ENCODE peak calls at places on chromosomes 13 and 19, in six cellular contexts. R is WTC11, P is tibial nerve, A is fibroblast of villous mesenchyme, Q is cardiac muscle cell, Z is AG04450. L is an unnamed sample.

GRCh38 chr19:42325896-42326771 is 699 bp downstream of the MEGF8 start:
- DNase-seq in P (no peak), Q (peak), Z (no peak), A (no peak), R (peak), L (peak)

GRCh38 chr19:46271488-46272197 is 25.2 kb upstream of the HIF3A start:
- DNase-seq in P (no peak), R (no peak), A (peak), Q (no peak), Z (no peak), L (no peak)

GRCh38 chr13:102687520-102687919 is 7.3 kb downstream of the METTL21C start:
- DNase-seq in Z (no peak), R (no peak), A (no peak), P (no peak), Q (no peak), L (no peak)

GRCh38 chr19:10420444-10421239 is at the start of gene PDE4A:
- DNase-seq in R (peak), Q (peak), Z (no peak), P (no peak), A (peak), L (peak)

GRCh38 chr19:45153339-45154063 is 7.3 kb downstream of the NKPD1 start:
- DNase-seq in Q (peak), A (peak), P (no peak), Z (no peak), R (peak), L (peak)

GRCh38 chr19:39969266-39969665 is 1.7 kb upstream of the PSMC4 start:
- DNase-seq in Z (no peak), R (no peak), P (no peak), A (peak), Q (no peak), L (no peak)

GRCh38 chr19:10690351-10690781 is 10.9 kb upstream of the QTRT1 start:
- DNase-seq in R (no peak), Z (no peak), Q (no peak), P (no peak), A (peak), L (no peak)

GRCh38 chr13:26679945-26680516 is 80.6 kb downstream of the GPR12 start:
- DNase-seq in Q (peak), A (no peak), P (no peak), Z (no peak), R (peak), L (no peak)

GRCh38 chr19:53881482-53882390 is at the start of gene PRKCG:
- DNase-seq in R (peak), Q (peak), A (no peak), P (no peak), Z (no peak), L (peak)

GRCh38 chr13:28704282-28704681 is 14.5 kb downstream of the SLC46A3 start:
- DNase-seq in R (no peak), Q (no peak), A (no peak), P (no peak), Z (no peak), L (no peak)

GRCh38 chr19:53012006-53012405 is 1.7 kb upstream of the ERVV-1 start:
- DNase-seq in P (no peak), R (no peak), A (no peak), Z (no peak), Q (no peak), L (no peak)

GRCh38 chr13:110907951-110908898 is 6.6 kb downstream of the ANKRD10 start:
- DNase-seq in R (no peak), P (no peak), A (no peak), Q (no peak), Z (no peak), L (no peak)

GRCh38 chr13:40920826-40921225 is 98.3 kb downstream of the ELF1 start:
- DNase-seq in Q (no peak), A (peak), P (no peak), R (no peak), Z (peak), L (no peak)

GRCh38 chr13:102721800-102722231 is 27.0 kb upstream of the METTL21C start:
- DNase-seq in P (no peak), Q (no peak), Z (no peak), R (no peak), A (no peak), L (no peak)

GRCh38 chr19:15445807-15446376 is 3.9 kb downstream of the WIZ start:
- DNase-seq in Z (no peak), P (no peak), Q (no peak), R (no peak), A (no peak), L (no peak)

GRCh38 chr19:2715470-2716274 is 5.5 kb downstream of the DIRAS1 start:
- DNase-seq in R (no peak), Z (no peak), Q (no peak), P (no peak), A (no peak), L (no peak)

GRCh38 chr19:1844536-1845515 is 3.5 kb downstream of the REXO1 start:
- DNase-seq in A (no peak), Z (no peak), R (no peak), P (no peak), Q (no peak), L (no peak)

GRCh38 chr13:97853550-97853949 is 99.9 kb upstream of the IPO5 start:
- DNase-seq in R (no peak), P (no peak), Q (no peak), Z (no peak), A (peak), L (no peak)

GRCh38 chr19:58572026-58572817 is 913 bp downstream of the MZF1 start:
- DNase-seq in P (peak), Q (no peak), R (no peak), A (no peak), Z (no peak), L (no peak)

GRCh38 chr19:485583-486236 is 10.6 kb upstream of the MADCAM1 start:
- DNase-seq in Q (no peak), A (peak), P (peak), R (no peak), Z (no peak), L (no peak)

GRCh38 chr13:86920960-86921359 is 750.2 kb upstream of the SLITRK5 start:
- DNase-seq in A (no peak), R (no peak), P (no peak), Q (no peak), Z (no peak), L (no peak)

GRCh38 chr13:101875717-101876393 is 423.4 kb downstream of the ITGBL1 start:
- DNase-seq in Z (peak), R (no peak), P (no peak), Q (no peak), A (peak), L (no peak)

GRCh38 chr19:41551212-41551610 is 24.8 kb upstream of the CEACAM21 start:
- DNase-seq in A (no peak), P (no peak), Q (no peak), Z (no peak), R (no peak), L (no peak)

GRCh38 chr19:36574762-36575161 is 1.7 kb upstream of the ZNF529 start:
- DNase-seq in A (no peak), Z (no peak), Q (no peak), R (no peak), P (no peak), L (no peak)

GRCh38 chr19:33432408-33433170 is 59.1 kb downstream of the CEBPG start:
- DNase-seq in P (no peak), A (no peak), R (no peak), Q (no peak), Z (no peak), L (no peak)

GRCh38 chr19:36417752-36418286 is 625 bp downstream of the ZFP82 start:
- DNase-seq in P (no peak), Z (no peak), A (no peak), R (peak), Q (no peak), L (no peak)

GRCh38 chr13:30308548-30308947 is 1.2 kb upstream of the KATNAL1 start:
- DNase-seq in Q (peak), A (peak), Z (no peak), P (no peak), R (no peak), L (no peak)

GRCh38 chr13:113044431-113045114 is 61.0 kb upstream of the F7 start:
- DNase-seq in A (no peak), R (no peak), P (no peak), Z (no peak), Q (no peak), L (no peak)

GRCh38 chr13:73809561-73809960 is 324.6 kb downstream of the KLF12 start:
- DNase-seq in A (peak), P (no peak), R (no peak), Q (no peak), Z (peak), L (no peak)

GRCh38 chr13:66410314-66410713 is 819.8 kb downstream of the PCDH9 start:
- DNase-seq in A (no peak), P (no peak), Z (no peak), Q (no peak), R (no peak), L (no peak)

GRCh38 chr13:110056640-110057039 is 250.3 kb downstream of the COL4A1 start:
- DNase-seq in Z (no peak), R (no peak), Q (no peak), P (no peak), A (no peak), L (no peak)

GRCh38 chr13:73991884-73992283 is 142.3 kb downstream of the KLF12 start:
- DNase-seq in A (no peak), R (no peak), Z (no peak), Q (no peak), P (no peak), L (no peak)

GRCh38 chr13:101455863-101456262 is 3.4 kb downstream of the ITGBL1 start:
- DNase-seq in R (no peak), Q (no peak), P (no peak), Z (peak), A (peak), L (no peak)

GRCh38 chr13:21124853-21125252 is 51.5 kb downstream of the SKA3 start:
- DNase-seq in P (no peak), Z (no peak), R (no peak), Q (peak), A (peak), L (no peak)

GRCh38 chr13:106490887-106491321 is 44.6 kb downstream of the EFNB2 start:
- DNase-seq in R (no peak), Z (no peak), Q (no peak), A (no peak), P (no peak), L (no peak)

GRCh38 chr19:955803-956746 is 28.1 kb upstream of the WDR18 start:
- DNase-seq in R (peak), Q (peak), A (peak), Z (no peak), P (no peak), L (no peak)

GRCh38 chr19:42433503-42434260 is 6.5 kb upstream of the LIPE start:
- DNase-seq in Z (no peak), R (peak), A (peak), P (peak), Q (peak), L (no peak)

GRCh38 chr13:107851670-107852460 is 363.5 kb downstream of the LIG4 start:
- DNase-seq in Q (no peak), A (no peak), Z (no peak), P (no peak), R (no peak), L (no peak)

GRCh38 chr19:19095691-19096090 is 31.9 kb downstream of the SLC25A42 start:
- DNase-seq in A (no peak), Q (no peak), Z (no peak), P (no peak), R (no peak), L (no peak)

GRCh38 chr19:19098084-19098702 is 34.4 kb downstream of the SLC25A42 start:
- DNase-seq in A (no peak), Z (no peak), R (no peak), Q (no peak), P (no peak), L (no peak)

GRCh38 chr19:19096641-19097627 is 33.1 kb downstream of the SLC25A42 start:
- DNase-seq in A (no peak), P (no peak), Q (no peak), Z (no peak), R (no peak), L (no peak)

GRCh38 chr19:19101540-19101939 is 36.7 kb downstream of the TMEM161A start:
- DNase-seq in P (no peak), Z (no peak), Q (no peak), R (no peak), A (no peak), L (no peak)

DNA sequence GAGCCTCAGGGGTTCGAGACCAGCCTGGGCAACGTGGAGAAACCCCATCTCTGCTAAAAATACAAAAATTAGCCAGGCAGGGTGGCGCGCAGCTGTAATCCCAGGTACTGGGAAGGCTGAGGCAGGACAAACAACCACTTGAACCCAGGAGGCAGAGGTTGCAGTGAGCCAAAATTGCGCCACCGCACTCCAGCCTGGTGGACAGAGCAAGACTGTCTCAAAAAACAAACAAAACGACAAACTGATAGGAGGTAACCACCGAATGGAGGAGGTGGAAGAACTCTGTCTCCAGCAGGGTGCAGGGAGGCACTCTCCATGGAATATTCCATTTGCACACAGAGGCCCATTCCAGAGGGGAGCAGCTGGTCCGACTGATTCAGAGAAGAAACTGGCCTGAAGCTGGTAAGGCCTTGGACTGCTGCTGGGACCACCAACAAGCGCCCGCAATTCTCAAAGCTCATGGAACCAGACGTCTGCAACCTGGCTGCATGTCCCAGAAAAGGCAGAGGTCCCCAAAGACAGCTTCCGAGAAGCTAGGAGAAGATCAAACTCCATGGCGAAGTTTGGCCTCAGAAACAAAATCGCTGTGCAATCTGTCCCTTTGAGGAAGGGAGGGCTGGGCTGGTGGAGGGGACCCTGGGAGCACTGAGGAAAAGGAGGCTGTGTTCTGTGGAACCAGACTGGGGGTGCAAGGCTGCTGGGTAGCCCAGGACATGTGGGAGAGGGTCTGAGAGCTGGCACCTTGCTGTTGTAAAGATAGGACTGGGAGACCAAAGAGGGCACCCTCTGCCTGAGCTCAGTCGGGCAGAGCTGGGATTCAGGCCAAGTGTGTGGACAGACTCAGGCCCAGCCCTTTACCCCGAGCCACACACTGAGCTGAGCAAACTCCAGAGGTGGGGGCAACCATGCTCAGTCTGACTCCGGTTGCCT is 35.2 kb downstream of the SLC25A42 start:
- DNase-seq in A (no peak), Z (no peak), Q (no peak), R (no peak), P (no peak), L (no peak)
- TF ChIP-seq CTCF in A (no peak), Z (no peak), Q (no peak), R (no peak), P (no peak), L (no peak)

DNA sequence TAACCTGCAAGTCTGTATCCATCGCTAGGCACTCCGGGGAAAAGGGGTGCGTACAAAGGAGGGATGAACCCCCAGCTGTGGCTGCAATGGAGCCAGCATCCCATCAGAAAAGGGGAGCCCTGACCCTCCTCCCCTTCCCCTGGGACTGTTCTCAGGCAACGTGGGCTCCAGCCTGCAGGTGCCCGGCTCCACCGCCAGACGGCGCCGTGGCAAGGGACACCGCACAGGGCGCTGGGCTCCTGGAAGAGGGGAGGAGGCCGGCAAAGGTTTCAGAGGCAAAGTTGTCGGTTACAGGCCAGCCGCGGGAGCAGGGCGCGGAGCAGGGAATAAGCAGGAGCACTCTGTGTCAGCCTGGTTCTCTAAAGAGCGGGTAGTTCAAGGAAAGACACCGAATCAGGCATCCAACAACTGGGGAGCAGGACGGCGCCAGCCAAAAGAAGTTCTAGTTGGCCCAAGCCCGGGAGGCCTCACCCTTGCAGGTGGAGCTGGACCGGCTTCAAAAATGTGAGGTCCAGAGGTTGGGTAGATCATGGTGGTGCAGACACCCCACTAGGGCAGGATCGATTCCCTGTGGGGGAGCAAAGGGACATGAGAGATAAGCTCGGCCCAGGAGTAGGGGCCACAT is 53.0 kb upstream of the ATP12A start:
- DNase-seq in Z (no peak), A (no peak), R (peak), Q (peak), P (no peak), L (no peak)
- TF ChIP-seq CTCF in Z (peak), A (peak), R (peak), Q (peak), P (peak), L (no peak)

GRCh38 chr19:18322318-18322758 is 538 bp downstream of the LSM4 start:
- DNase-seq in R (peak), A (peak), P (no peak), Q (peak), Z (no peak), L (no peak)
- TF ChIP-seq CTCF in R (no peak), A (peak), P (no peak), Q (peak), Z (peak), L (no peak)

DNA sequence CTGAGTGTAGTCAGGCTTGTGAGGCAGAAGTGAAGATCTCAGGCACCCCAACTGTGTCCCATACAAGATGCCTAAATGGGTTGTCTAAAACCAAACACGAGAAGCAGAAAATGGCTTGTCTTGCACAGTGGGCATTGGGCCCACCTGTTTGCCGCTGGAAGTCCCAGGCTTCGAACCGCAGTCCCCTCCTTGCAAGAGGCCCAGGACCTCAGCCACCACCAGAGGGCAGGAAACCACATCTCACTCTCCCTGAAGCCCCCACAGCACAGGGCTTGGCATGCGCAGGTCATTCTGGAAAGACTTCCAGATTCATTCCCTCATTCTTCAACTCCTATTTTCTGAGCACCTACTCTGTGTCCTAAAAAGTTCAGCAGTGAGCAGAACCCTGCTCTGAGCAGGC is 973.7 kb downstream of the UQCRFS1 start:
- DNase-seq in R (peak), P (no peak), A (no peak), Q (peak), Z (no peak), L (no peak)
- TF ChIP-seq CTCF in R (peak), P (no peak), A (no peak), Q (peak), Z (no peak), L (no peak)

GRCh38 chr19:51108066-51108804 is at the start of gene CTU1:
- DNase-seq in Q (peak), Z (peak), A (peak), R (peak), P (peak), L (peak)
- TF ChIP-seq CTCF in Q (no peak), Z (no peak), A (no peak), R (no peak), P (peak), L (no peak)

GRCh38 chr13:85549819-85550218 is 249.4 kb downstream of the SLITRK6 start:
- DNase-seq in A (no peak), R (no peak), P (no peak), Q (no peak), Z (no peak), L (no peak)
- TF ChIP-seq CTCF in A (no peak), R (no peak), P (no peak), Q (no peak), Z (no peak), L (no peak)

DNA sequence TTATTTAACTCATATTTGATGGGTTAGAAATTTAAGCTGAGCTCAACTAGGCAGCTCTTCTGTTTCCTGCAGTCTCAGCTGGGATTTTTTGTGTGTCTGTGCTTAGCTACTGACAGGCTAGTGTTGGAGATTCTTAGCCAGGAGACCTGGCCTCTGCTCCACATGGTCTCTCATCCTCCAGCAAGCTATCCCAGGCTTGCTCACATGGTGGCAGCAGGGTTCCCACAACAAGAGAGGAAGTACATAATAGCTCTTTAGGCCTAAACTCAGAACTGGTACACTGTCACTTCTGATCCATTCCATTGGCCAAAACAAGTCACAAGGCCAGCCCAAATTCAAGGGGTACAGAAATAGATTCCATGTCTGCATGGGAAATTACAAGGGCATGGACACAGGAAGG is 406.2 kb downstream of the SUCLA2 start:
- DNase-seq in Q (no peak), A (no peak), R (no peak), Z (no peak), P (no peak), L (no peak)
- TF ChIP-seq CTCF in Q (no peak), A (no peak), R (no peak), Z (no peak), P (no peak), L (no peak)

DNA sequence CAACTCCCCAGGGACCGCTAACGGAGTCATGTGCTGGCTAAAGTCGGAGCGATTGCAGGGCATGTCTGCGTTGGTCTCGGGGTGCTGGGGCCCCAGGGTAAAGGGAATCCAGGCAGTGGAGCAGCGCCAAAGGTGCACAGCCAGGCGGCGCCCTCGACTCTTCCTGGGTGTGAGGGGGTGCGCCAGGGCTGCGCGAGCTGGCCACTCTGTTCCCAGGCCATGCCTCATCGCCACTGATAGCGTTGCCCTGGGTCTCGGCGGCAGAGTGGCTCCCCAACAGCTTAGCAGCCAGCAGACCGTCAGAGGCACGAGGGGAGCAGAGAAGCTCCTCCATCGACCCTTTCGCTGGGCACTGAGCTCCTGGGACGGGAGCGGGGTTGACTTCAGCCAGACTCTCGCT is 152.7 kb downstream of the B3GLCT start:
- DNase-seq in R (peak), P (no peak), Z (no peak), A (no peak), Q (no peak), L (no peak)
- TF ChIP-seq CTCF in R (no peak), P (no peak), Z (no peak), A (no peak), Q (no peak), L (no peak)

L was measured in activated B cell treated with CpG ODN at 0.5 μM for 24 hours.